ENCODE peak calls at places on chromosomes 16 and 17, in six cellular contexts. T is stomach; P is HAP-1; A is NCI-H460; M is mucosa of gallbladder; U is stimulated activated CD8-positive, alpha-beta memory T cell treated with anti-CD3 and anti-CD28 coated beads, Interleukin-12 subunit alpha, Interleukin-12 subunit beta, amount 100 ng/mL, for 1 hour. I is an unnamed sample.

GRCh38 chr17:64291268-64291851 is 28.3 kb upstream of the TEX2 start:
- DNase-seq in T (no peak), P (no peak), A (no peak), M (no peak), U (no peak), I (no peak)

GRCh38 chr17:2909853-2910234 is 113.6 kb downstream of the RAP1GAP2 start:
- DNase-seq in T (no peak), P (peak; percentile 7), A (no peak), M (no peak), U (no peak), I (no peak)

GRCh38 chr16:89958068-89958467 is 9.5 kb downstream of the DEF8 start:
- DNase-seq in T (no peak), P (no peak), A (peak; percentile 4), M (peak; percentile 21), U (no peak), I (no peak)

GRCh38 chr17:9729034-9729650 is 62.2 kb downstream of the DHRS7C start:
- DNase-seq in T (no peak), P (peak; percentile 54), A (peak; percentile 90), M (peak; percentile 28), U (no peak), I (no peak)

GRCh38 chr17:27776882-27777624 is 23.3 kb downstream of the NOS2 start:
- DNase-seq in T (no peak), P (no peak), A (no peak), M (no peak), U (no peak), I (no peak)

GRCh38 chr17:75343007-75343406 is 53.8 kb upstream of the SLC25A19 start:
- DNase-seq in T (no peak), P (no peak), A (no peak), M (no peak), U (no peak), I (no peak)

GRCh38 chr16:884232-884631 is 83.7 kb upstream of the GNG13 start:
- DNase-seq in T (no peak), P (no peak), A (no peak), M (no peak), U (no peak), I (no peak)

GRCh38 chr16:12871784-12872183 is 29.6 kb upstream of the SHISA9 start:
- DNase-seq in T (no peak), P (no peak), A (no peak), M (no peak), U (no peak), I (no peak)

GRCh38 chr17:57102122-57102521 is 17.1 kb downstream of the AKAP1 start:
- DNase-seq in T (no peak), P (no peak), A (no peak), M (no peak), U (no peak), I (no peak)

GRCh38 chr16:1172651-1173050 is 19.7 kb downstream of the CACNA1H start:
- DNase-seq in T (no peak), P (no peak), A (no peak), M (no peak), U (no peak), I (no peak)

GRCh38 chr16:12239953-12240485 is 263.5 kb downstream of the SNX29 start:
- DNase-seq in T (no peak), P (no peak), A (no peak), M (no peak), U (no peak), I (peak; percentile 13)

GRCh38 chr17:32772453-32773025 is 104.4 kb downstream of the MYO1D start:
- DNase-seq in T (no peak), P (no peak), A (no peak), M (no peak), U (no peak), I (no peak)

GRCh38 chr16:66315210-66315825 is 51.2 kb upstream of the CDH5 start:
- DNase-seq in T (peak; percentile 69), P (peak; percentile 61), A (peak; percentile 88), M (peak; percentile 76), U (peak; percentile 40), I (peak; percentile 25)

GRCh38 chr17:57604771-57605733 is 140.0 kb downstream of the CCDC182 start:
- DNase-seq in T (peak; percentile 70), P (no peak), A (no peak), M (peak; percentile 64), U (no peak), I (no peak)

GRCh38 chr17:31598921-31599571 is 207.6 kb downstream of the RAB11FIP4 start:
- DNase-seq in T (no peak), P (no peak), A (no peak), M (no peak), U (no peak), I (no peak)

GRCh38 chr17:8163978-8164814 is 1.4 kb upstream of the VAMP2 start:
- DNase-seq in T (peak; percentile 55), P (peak; percentile 27), A (no peak), M (peak; percentile 73), U (peak; percentile 60), I (no peak)

GRCh38 chr17:82215095-82215971 is 2.7 kb upstream of the CCDC57 start:
- DNase-seq in T (no peak), P (no peak), A (no peak), M (no peak), U (no peak), I (no peak)

GRCh38 chr17:18261146-18261515 is 669 bp downstream of the MIEF2 start:
- DNase-seq in T (peak; percentile 77), P (no peak), A (peak; percentile 19), M (peak; percentile 54), U (peak; percentile 8), I (no peak)

GRCh38 chr16:86531193-86531550 is 20.8 kb downstream of the FOXF1 start:
- DNase-seq in T (no peak), P (no peak), A (no peak), M (peak; percentile 71), U (no peak), I (no peak)

GRCh38 chr16:84931506-84931905 is 79.8 kb downstream of the ZDHHC7 start:
- DNase-seq in T (no peak), P (no peak), A (no peak), M (no peak), U (no peak), I (no peak)

GRCh38 chr16:5444181-5444580 is 346.6 kb upstream of the EEF2KMT start:
- DNase-seq in T (no peak), P (no peak), A (no peak), M (no peak), U (no peak), I (no peak)

GRCh38 chr17:82204831-82205719 is 7.6 kb downstream of the CCDC57 start:
- DNase-seq in T (no peak), P (no peak), A (no peak), M (no peak), U (no peak), I (no peak)

GRCh38 chr17:2050871-2051387 is 4.0 kb upstream of the HIC1 start:
- DNase-seq in T (peak; percentile 52), P (no peak), A (no peak), M (no peak), U (no peak), I (no peak)

GRCh38 chr17:64103751-64104364 is 26.1 kb downstream of the ERN1 start:
- DNase-seq in T (no peak), P (no peak), A (no peak), M (no peak), U (no peak), I (no peak)

GRCh38 chr17:80594666-80595269 is 50.1 kb downstream of the RPTOR start:
- DNase-seq in T (no peak), P (no peak), A (no peak), M (no peak), U (no peak), I (no peak)

GRCh38 chr16:85750827-85751641 is at the start of gene C16orf74:
- DNase-seq in T (peak; percentile 68), P (peak; percentile 42), A (peak; percentile 34), M (peak; percentile 15), U (no peak), I (no peak)

GRCh38 chr17:38556234-38556633 is 49.5 kb downstream of the SRCIN1 start:
- DNase-seq in T (no peak), P (no peak), A (no peak), M (no peak), U (no peak), I (no peak)

GRCh38 chr16:85462405-85463227 is 150.5 kb upstream of the GSE1 start:
- DNase-seq in T (peak; percentile 51), P (peak; percentile 28), A (no peak), M (no peak), U (no peak), I (no peak)

GRCh38 chr17:68290268-68290954 is 516 bp downstream of the SLC16A6 start:
- DNase-seq in T (peak; percentile 31), P (no peak), A (no peak), M (peak; percentile 12), U (peak; percentile 41), I (no peak)

GRCh38 chr16:56289412-56289811 is 98.1 kb downstream of the GNAO1 start:
- DNase-seq in T (no peak), P (no peak), A (no peak), M (no peak), U (no peak), I (no peak)

GRCh38 chr17:48604770-48605329 is at the start of gene HOXB6:
- DNase-seq in T (no peak), P (no peak), A (no peak), M (no peak), U (no peak), I (no peak)

GRCh38 chr17:70158581-70158980 is 10.8 kb upstream of the KCNJ2 start:
- DNase-seq in T (no peak), P (no peak), A (no peak), M (no peak), U (no peak), I (no peak)

I was measured in AG09309.